ENCODE peak calls at places on chromosomes 4 and X, in five cellular contexts. Y is H1, U is endothelial cell of umbilical vein, J is transverse colon, D is suprapubic skin. G is an unnamed sample. For H3K9me3, the result is how much of the 10 kb centered on the place peaks cover.

GRCh38 chr4:126470862-126471261 is 1156.1 kb downstream of the FAT4 start:
- DNase-seq in J (no peak), U (peak), Y (no peak), D (no peak), G (no peak)

GRCh38 chr4:137892134-137892533 is 350.0 kb downstream of the SLC7A11 start:
- DNase-seq in Y (no peak), D (no peak), J (no peak), U (no peak), G (no peak)

GRCh38 chrX:15672886-15673285 is 8.3 kb upstream of the CLTRN start:
- DNase-seq in U (no peak), J (no peak), D (no peak), Y (no peak), G (no peak)

GRCh38 chrX:129980540-129981206 is 1.8 kb upstream of the BCORL1 start:
- DNase-seq in U (peak), D (no peak), Y (no peak), J (peak), G (peak)

GRCh38 chr4:101475246-101475645 is 127.9 kb upstream of the PPP3CA start:
- DNase-seq in D (no peak), U (no peak), Y (no peak), J (no peak), G (no peak)

GRCh38 chr4:2073808-2074481 is 14.8 kb downstream of the NAT8L start:
- DNase-seq in U (no peak), Y (no peak), J (no peak), D (peak), G (peak)

GRCh38 chr4:97106161-97106560 is 1037.1 kb downstream of the STPG2 start:
- DNase-seq in D (no peak), U (no peak), Y (no peak), J (no peak), G (no peak)

GRCh38 chr4:157204634-157205244 is 15.8 kb upstream of the GRIA2 start:
- DNase-seq in J (peak), Y (peak), D (no peak), U (no peak), G (peak)

GRCh38 chr4:185920691-185921260 is 108.8 kb upstream of the SORBS2 start:
- DNase-seq in J (no peak), U (no peak), Y (no peak), D (no peak), G (no peak)

GRCh38 chr4:185638548-185639301 is 103.4 kb upstream of the PDLIM3 start:
- DNase-seq in D (no peak), Y (no peak), J (no peak), U (no peak), G (peak)

GRCh38 chr4:168451744-168452394 is 28.4 kb downstream of the DDX60L start:
- DNase-seq in U (peak), J (no peak), D (no peak), Y (no peak), G (no peak)

GRCh38 chr4:108926058-108926457 is 163.2 kb upstream of the ETNPPL start:
- DNase-seq in U (no peak), Y (no peak), J (no peak), D (no peak), G (no peak)

GRCh38 chr4:142845293-142846070 is 619 bp downstream of the INPP4B start:
- DNase-seq in D (no peak), U (peak), Y (no peak), J (peak), G (no peak)

GRCh38 chr4:120769227-120769626 is 153.3 kb downstream of the PRDM5 start:
- DNase-seq in Y (no peak), D (no peak), U (peak), J (no peak), G (no peak)

GRCh38 chr4:126794363-126794762 is 838.4 kb upstream of the INTU start:
- DNase-seq in J (no peak), U (no peak), Y (no peak), D (no peak), G (no peak)

GRCh38 chr4:149887091-149887490 is 71.4 kb upstream of the IQCM start:
- DNase-seq in D (no peak), U (no peak), J (no peak), Y (no peak), G (no peak)

GRCh38 chrX:37779857-37780256 is at the start of gene CYBB:
- DNase-seq in Y (no peak), J (no peak), D (no peak), U (no peak), G (no peak)

GRCh38 chr4:38385286-38386010 is 278.6 kb upstream of the KLF3 start:
- DNase-seq in J (no peak), D (no peak), U (no peak), Y (no peak), G (no peak)

GRCh38 chr4:38386654-38387188 is 277.3 kb upstream of the KLF3 start:
- DNase-seq in J (no peak), D (no peak), Y (no peak), U (no peak), G (peak)

GRCh38 chr4:38386011-38386551 is 277.9 kb upstream of the KLF3 start:
- DNase-seq in J (no peak), Y (no peak), U (no peak), D (no peak), G (no peak)

GRCh38 chr4:38387819-38388218 is 276.2 kb upstream of the KLF3 start:
- DNase-seq in Y (no peak), J (no peak), D (no peak), U (no peak), G (no peak)

DNA sequence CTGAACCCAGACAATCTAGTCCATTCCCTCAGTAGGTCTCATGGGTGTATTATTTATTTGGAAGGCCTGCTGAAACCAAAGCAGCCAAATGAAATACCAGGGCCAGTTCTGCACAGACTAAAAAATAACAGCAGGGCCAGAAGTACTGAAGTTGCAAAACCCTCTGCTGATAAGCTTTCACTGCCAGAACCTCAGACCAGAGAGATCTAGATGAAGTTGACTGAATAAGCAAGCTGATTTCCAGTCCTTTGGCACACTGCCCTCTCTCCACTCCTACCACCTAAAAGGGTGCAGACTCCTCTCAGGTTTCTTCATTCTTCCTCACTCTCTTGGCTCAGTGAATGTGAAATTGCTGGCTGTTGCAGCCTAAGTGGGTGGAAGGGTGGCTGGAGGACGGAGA is 276.7 kb upstream of the KLF3 start:
- DNase-seq in U (no peak), J (peak), D (peak), Y (no peak), G (no peak)
- TF ChIP-seq POLR2AphosphoS5 in U (no peak), J (no peak), D (no peak), Y (no peak), G (no peak)

DNA sequence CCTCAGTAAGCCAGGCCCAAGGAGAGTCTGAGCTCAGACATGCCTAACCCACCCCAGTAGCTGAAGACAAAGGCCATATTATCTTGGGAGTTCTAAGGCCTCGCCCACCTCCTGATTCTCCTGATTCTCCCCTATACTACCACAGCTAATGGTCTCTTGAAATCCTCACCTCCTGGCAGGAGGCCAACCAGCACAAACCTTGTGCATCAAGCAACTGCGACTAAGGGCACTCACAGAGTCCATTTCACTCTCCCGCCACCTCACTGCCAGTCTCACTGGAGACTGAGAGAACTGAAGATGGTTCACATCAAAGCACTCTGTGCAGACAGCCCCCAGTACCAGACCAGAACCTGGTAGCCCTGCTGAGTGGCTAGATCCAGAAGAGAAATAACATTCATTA is 102.1 kb upstream of the KLF8 start:
- DNase-seq in U (no peak), J (no peak), D (no peak), Y (no peak), G (no peak)
- H3K9me3 ChIP-seq in U (under half), J (under half), D (under half), Y (under half), G (under half)

GRCh38 chr4:128355301-128355700 is 67.7 kb upstream of the PGRMC2 start:
- DNase-seq in Y (no peak), J (no peak), U (peak), D (no peak), G (no peak)
- H3K4me3 ChIP-seq in Y (no peak), J (no peak), U (no peak), D (no peak), G (no peak)

GRCh38 chr4:40909363-40909876 is 159.7 kb downstream of the NSUN7 start:
- DNase-seq in U (peak), D (no peak), J (no peak), Y (no peak), G (no peak)
- TF ChIP-seq POLR2AphosphoS5 in U (peak), D (peak), J (no peak), Y (no peak), G (no peak)

DNA sequence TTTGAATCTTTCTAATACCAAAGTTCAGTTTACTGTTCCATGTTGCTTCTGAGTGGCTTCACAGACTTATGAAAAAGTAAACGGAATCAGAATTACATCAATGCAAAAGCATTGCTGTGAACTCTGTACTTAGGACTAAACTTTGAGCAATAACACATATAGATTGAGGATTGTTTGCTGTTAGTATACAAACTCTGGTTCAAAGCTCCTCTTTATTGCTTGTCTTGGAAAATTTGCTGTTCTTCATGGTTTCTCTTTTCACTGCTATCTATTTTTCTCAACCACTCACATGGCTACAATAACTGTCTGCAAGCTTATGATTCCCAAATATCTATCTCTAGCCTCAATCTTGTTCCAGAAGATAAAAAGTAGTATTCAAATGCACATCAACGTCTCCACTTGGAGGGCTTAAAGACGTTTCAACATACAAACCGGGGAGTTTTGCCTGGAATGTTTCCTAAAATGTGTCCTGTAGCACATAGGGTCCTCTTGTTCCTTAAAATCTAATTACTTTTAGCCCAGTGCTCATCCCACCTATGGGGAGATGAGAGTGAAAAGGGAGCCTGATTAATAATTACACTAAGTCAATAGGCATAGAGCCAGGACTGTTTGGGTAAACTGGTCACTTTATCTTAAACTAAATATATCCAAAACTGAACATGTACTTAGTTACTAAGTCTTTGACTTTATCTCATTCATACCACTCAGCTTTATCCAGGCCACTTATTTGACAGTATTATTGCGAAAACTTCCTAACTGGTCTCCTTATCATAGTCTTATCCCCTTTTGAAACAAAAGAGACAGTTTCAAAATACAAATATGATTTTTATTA is 3.6 kb upstream of the AFP start:
- DNase-seq in Y (no peak), U (no peak), D (no peak), J (no peak), G (no peak)
- H3K9me3 ChIP-seq in Y (under half), U (under half), D (under half), J (under half), G (under half)

GRCh38 chr4:87525636-87526035 is 3.5 kb downstream of the SPARCL1 start:
- DNase-seq in Y (no peak), D (no peak), J (no peak), U (no peak), G (no peak)
- H3K4me3 ChIP-seq in Y (no peak), D (peak), J (no peak), U (no peak), G (no peak)

GRCh38 chr4:42625366-42625765 is 31.5 kb downstream of the ATP8A1 start:
- DNase-seq in U (no peak), J (no peak), Y (no peak), D (no peak), G (no peak)

GRCh38 chr4:42628740-42629139 is 28.2 kb downstream of the ATP8A1 start:
- DNase-seq in D (no peak), J (peak), U (no peak), Y (no peak), G (peak)

GRCh38 chr4:42626629-42627028 is 30.3 kb downstream of the ATP8A1 start:
- DNase-seq in U (no peak), J (no peak), D (no peak), Y (no peak), G (no peak)

GRCh38 chr4:42630908-42631307 is 26.0 kb downstream of the ATP8A1 start:
- DNase-seq in D (no peak), Y (no peak), J (no peak), U (no peak), G (no peak)

DNA sequence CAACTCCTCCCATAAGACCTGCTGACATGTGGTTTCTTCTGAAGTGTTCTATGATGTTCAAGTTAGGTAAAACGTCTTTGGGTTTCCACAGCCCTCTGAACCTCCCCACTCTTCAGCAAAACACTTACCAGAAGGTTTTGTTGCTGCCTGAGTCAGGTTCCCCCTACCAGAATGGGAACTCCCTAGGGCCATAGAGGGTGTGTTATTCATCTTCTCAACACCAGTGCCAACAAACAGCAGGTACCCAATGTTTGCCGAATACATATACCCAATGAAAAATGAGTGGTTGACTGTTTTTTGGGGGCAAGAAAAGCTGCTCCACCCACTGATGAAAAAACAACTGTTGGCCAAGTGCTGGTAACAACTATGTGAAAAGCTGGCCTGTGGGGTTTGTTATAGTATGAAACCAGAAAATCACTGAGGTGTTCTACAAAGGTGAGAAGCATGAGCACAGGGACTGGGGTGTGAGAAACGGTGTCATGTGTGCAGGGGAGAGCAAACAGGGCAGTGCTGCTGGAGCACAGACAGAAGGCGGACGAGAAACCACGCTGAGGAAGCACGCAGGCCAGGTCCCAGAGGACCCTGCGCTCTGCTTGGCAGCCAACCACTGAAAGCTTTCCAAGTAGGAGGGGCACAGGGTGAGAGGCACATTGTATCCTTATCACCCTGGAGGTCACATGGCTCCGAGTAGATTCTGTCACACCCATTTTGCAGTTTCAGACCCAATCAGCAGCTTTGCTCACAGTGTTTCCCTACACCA is 28.8 kb downstream of the ATP8A1 start:
- DNase-seq in Y (no peak), U (no peak), D (peak), J (peak), G (no peak)
- TF ChIP-seq POLR2AphosphoS5 in Y (no peak), U (no peak), D (no peak), J (no peak), G (no peak)